ENCODE peak calls at places on chromosome 22, in five cellular contexts. One of them, this sample, is unnamed.

GRCh38 chr22:44245438-44245837 is 64.7 kb downstream of the PARVG start:
- DNase-seq in astrocyte: no peak
- DNase-seq in fibroblast of lung: no peak
- DNase-seq in colonic mucosa: no peak
- DNase-seq in DND-41: no peak
- DNase-seq in this sample: no peak

GRCh38 chr22:21643533-21644357 is 1.6 kb downstream of the SDF2L1 start:
- DNase-seq in astrocyte: no peak
- DNase-seq in DND-41: no peak
- DNase-seq in fibroblast of lung: no peak
- DNase-seq in colonic mucosa: no peak
- DNase-seq in this sample: no peak

GRCh38 chr22:23997092-23997491 is 8.2 kb downstream of the GSTT4 start:
- DNase-seq in astrocyte: no peak
- DNase-seq in colonic mucosa: no peak
- DNase-seq in fibroblast of lung: no peak
- DNase-seq in DND-41: no peak
- DNase-seq in this sample: no peak

GRCh38 chr22:21996175-21996574 is 13.6 kb upstream of the TOP3B start:
- DNase-seq in colonic mucosa: no peak
- DNase-seq in fibroblast of lung: no peak
- DNase-seq in astrocyte: no peak
- DNase-seq in DND-41: no peak
- DNase-seq in this sample: no peak

GRCh38 chr22:43711681-43712080 is 100.4 kb downstream of the EFCAB6 start:
- DNase-seq in DND-41: no peak
- DNase-seq in fibroblast of lung: no peak
- DNase-seq in astrocyte: no peak
- DNase-seq in colonic mucosa: no peak
- DNase-seq in this sample: no peak

GRCh38 chr22:39651783-39652058 is 81.2 kb downstream of the CACNA1I start:
- DNase-seq in fibroblast of lung: no peak
- DNase-seq in colonic mucosa: no peak
- DNase-seq in astrocyte: no peak
- DNase-seq in DND-41: no peak
- DNase-seq in this sample: no peak

GRCh38 chr22:37932821-37933578 is 20.4 kb downstream of the C22orf23 start:
- DNase-seq in astrocyte: no peak
- DNase-seq in DND-41: no peak
- DNase-seq in colonic mucosa: no peak
- DNase-seq in fibroblast of lung: no peak
- DNase-seq in this sample: no peak

GRCh38 chr22:35140879-35141745 is 75.2 kb downstream of the ISX start:
- DNase-seq in fibroblast of lung: no peak
- DNase-seq in colonic mucosa: peak; percentile 82
- DNase-seq in astrocyte: no peak
- DNase-seq in DND-41: no peak
- DNase-seq in this sample: no peak

GRCh38 chr22:23237201-23237798 is 57.0 kb downstream of the BCR start:
- DNase-seq in astrocyte: peak; percentile 53
- DNase-seq in fibroblast of lung: peak; percentile 67
- DNase-seq in colonic mucosa: no peak
- DNase-seq in DND-41: no peak
- DNase-seq in this sample: no peak

GRCh38 chr22:19932367-19933206 is 9.0 kb upstream of the COMT start:
- DNase-seq in colonic mucosa: no peak
- DNase-seq in DND-41: no peak
- DNase-seq in fibroblast of lung: no peak
- DNase-seq in astrocyte: no peak
- DNase-seq in this sample: no peak

GRCh38 chr22:30880847-30881246 is 87.7 kb downstream of the MORC2 start:
- DNase-seq in DND-41: no peak
- DNase-seq in astrocyte: no peak
- DNase-seq in colonic mucosa: no peak
- DNase-seq in fibroblast of lung: no peak
- DNase-seq in this sample: no peak

GRCh38 chr22:23774922-23775436 is 2.3 kb downstream of the MMP11 start:
- DNase-seq in astrocyte: peak; percentile 65
- DNase-seq in fibroblast of lung: peak; percentile 76
- DNase-seq in colonic mucosa: no peak
- DNase-seq in DND-41: no peak
- DNase-seq in this sample: no peak

GRCh38 chr22:36323182-36323854 is 64.4 kb downstream of the MYH9 start:
- DNase-seq in colonic mucosa: no peak
- DNase-seq in DND-41: no peak
- DNase-seq in astrocyte: peak; percentile 71
- DNase-seq in fibroblast of lung: peak; percentile 81
- DNase-seq in this sample: no peak
- H3K4me1 ChIP-seq in colonic mucosa: peaks cover 13% of the 10 kb centered on the region
- H3K4me1 ChIP-seq in DND-41: peaks cover 2% of the 10 kb centered on the region
- H3K4me1 ChIP-seq in astrocyte: peaks cover 53% of the 10 kb centered on the region
- H3K4me1 ChIP-seq in fibroblast of lung: peaks cover 56% of the 10 kb centered on the region
- H3K4me1 ChIP-seq in this sample: peaks cover 13% of the 10 kb centered on the region

GRCh38 chr22:45684169-45684568 is 12.5 kb downstream of the ATXN10 start:
- DNase-seq in fibroblast of lung: peak; percentile 87
- DNase-seq in DND-41: no peak
- DNase-seq in colonic mucosa: no peak
- DNase-seq in astrocyte: peak; percentile 84
- DNase-seq in this sample: no peak
- H3K4me1 ChIP-seq in fibroblast of lung: peaks cover 37% of the 10 kb centered on the region
- H3K4me1 ChIP-seq in DND-41: peaks cover 10% of the 10 kb centered on the region
- H3K4me1 ChIP-seq in colonic mucosa: peaks cover 4% of the 10 kb centered on the region
- H3K4me1 ChIP-seq in astrocyte: peaks cover 97% of the 10 kb centered on the region
- H3K4me1 ChIP-seq in this sample: peaks cover 11% of the 10 kb centered on the region

DNA sequence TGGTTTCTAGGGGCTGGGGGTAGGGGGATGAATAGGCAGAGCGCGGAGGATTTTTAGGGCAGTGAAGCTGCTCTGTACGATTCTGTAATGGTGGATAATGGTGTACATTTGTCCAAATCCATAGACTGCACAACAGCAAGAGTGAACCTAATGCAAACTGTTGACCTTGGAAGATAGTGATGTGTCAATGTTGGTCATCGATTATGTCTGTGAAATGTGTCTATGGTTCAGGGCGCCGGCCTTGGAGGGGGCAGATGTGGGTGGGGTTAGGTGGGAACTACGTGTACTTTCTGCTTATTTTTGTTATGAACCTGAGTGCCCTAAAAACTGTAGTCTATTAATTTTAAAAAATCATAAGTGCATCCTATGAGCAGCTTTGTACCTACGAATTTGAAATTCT is 425.1 kb downstream of the TBC1D22A start:
- DNase-seq in astrocyte: no peak
- DNase-seq in DND-41: no peak
- DNase-seq in colonic mucosa: no peak
- DNase-seq in fibroblast of lung: no peak
- DNase-seq in this sample: no peak
- H3K4me1 ChIP-seq in astrocyte: no peaks in the 10 kb centered on the region
- H3K4me1 ChIP-seq in DND-41: no peaks in the 10 kb centered on the region
- H3K4me1 ChIP-seq in colonic mucosa: no peaks in the 10 kb centered on the region
- H3K4me1 ChIP-seq in fibroblast of lung: no peaks in the 10 kb centered on the region
- H3K4me1 ChIP-seq in this sample: no peaks in the 10 kb centered on the region

GRCh38 chr22:46353483-46354105 is 18.1 kb downstream of the TRMU start:
- DNase-seq in astrocyte: no peak
- DNase-seq in colonic mucosa: no peak
- DNase-seq in fibroblast of lung: peak; percentile 22
- DNase-seq in DND-41: no peak
- DNase-seq in this sample: no peak

GRCh38 chr22:46355369-46355995 is 20.0 kb downstream of the TRMU start:
- DNase-seq in DND-41: peak; percentile 72
- DNase-seq in colonic mucosa: peak; percentile 76
- DNase-seq in fibroblast of lung: peak; percentile 42
- DNase-seq in astrocyte: peak; percentile 30
- DNase-seq in this sample: peak; percentile 41

GRCh38 chr22:46354993-46355305 is 19.4 kb downstream of the TRMU start:
- DNase-seq in colonic mucosa: no peak
- DNase-seq in DND-41: no peak
- DNase-seq in astrocyte: no peak
- DNase-seq in fibroblast of lung: no peak
- DNase-seq in this sample: no peak

GRCh38 chr22:46352691-46353386 is 17.3 kb downstream of the TRMU start:
- DNase-seq in astrocyte: peak; percentile 44
- DNase-seq in DND-41: peak; percentile 42
- DNase-seq in fibroblast of lung: peak; percentile 58
- DNase-seq in colonic mucosa: no peak
- DNase-seq in this sample: no peak

GRCh38 chr22:46354176-46354992 is 18.9 kb downstream of the TRMU start:
- DNase-seq in fibroblast of lung: no peak
- DNase-seq in DND-41: no peak
- DNase-seq in colonic mucosa: no peak
- DNase-seq in astrocyte: no peak
- DNase-seq in this sample: no peak
- H3K4me1 ChIP-seq in fibroblast of lung: no peaks in the 10 kb centered on the region
- H3K4me1 ChIP-seq in DND-41: no peaks in the 10 kb centered on the region
- H3K4me1 ChIP-seq in colonic mucosa: no peaks in the 10 kb centered on the region
- H3K4me1 ChIP-seq in astrocyte: peaks cover 15% of the 10 kb centered on the region
- H3K4me1 ChIP-seq in this sample: no peaks in the 10 kb centered on the region

DNA sequence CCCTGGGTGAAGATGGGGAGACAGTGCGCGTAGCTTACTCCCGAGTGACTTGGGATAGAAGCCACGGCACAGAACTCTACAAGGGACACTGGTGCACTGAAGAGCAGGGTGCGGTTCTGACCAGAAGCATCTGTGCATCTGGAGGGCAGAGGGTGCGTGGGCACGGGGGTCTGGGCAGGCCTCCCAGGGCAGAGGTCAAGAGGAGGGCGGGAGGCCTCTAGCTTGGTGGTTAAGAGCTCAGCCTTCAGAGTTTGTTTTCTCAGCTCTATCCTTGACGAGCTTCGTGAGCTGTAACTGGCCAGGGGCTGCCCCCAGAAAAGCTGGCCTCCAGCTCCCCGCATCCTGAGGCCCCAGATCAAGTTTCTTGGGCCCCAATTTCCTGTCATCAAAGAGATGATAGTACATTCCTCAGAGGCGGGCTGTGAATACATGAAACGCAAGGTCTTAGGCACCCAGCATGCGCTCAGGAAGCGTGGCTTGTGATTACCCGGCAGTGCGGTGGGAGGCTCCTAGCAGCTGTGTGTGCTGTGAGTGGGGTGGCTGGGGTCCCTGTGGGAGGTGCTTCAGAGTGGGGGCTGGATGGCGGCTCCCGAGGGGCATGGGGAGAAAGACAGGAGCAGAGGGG is 6.0 kb upstream of the BID start:
- DNase-seq in fibroblast of lung: no peak
- DNase-seq in colonic mucosa: no peak
- DNase-seq in DND-41: peak; percentile 83
- DNase-seq in astrocyte: no peak
- DNase-seq in this sample: peak; percentile 12
- H3K4me1 ChIP-seq in fibroblast of lung: peaks cover 3% of the 10 kb centered on the region
- H3K4me1 ChIP-seq in colonic mucosa: peaks cover 11% of the 10 kb centered on the region
- H3K4me1 ChIP-seq in DND-41: peaks cover 68% of the 10 kb centered on the region
- H3K4me1 ChIP-seq in astrocyte: peaks cover 18% of the 10 kb centered on the region
- H3K4me1 ChIP-seq in this sample: peaks cover 67% of the 10 kb centered on the region

GRCh38 chr22:25399649-25400151 is 164.8 kb upstream of the GRK3 start:
- DNase-seq in DND-41: no peak
- DNase-seq in astrocyte: no peak
- DNase-seq in fibroblast of lung: no peak
- DNase-seq in colonic mucosa: no peak
- DNase-seq in this sample: no peak
- H3K4me1 ChIP-seq in DND-41: peaks cover 38% of the 10 kb centered on the region
- H3K4me1 ChIP-seq in astrocyte: peaks cover 33% of the 10 kb centered on the region
- H3K4me1 ChIP-seq in fibroblast of lung: peaks cover 21% of the 10 kb centered on the region
- H3K4me1 ChIP-seq in colonic mucosa: no peaks in the 10 kb centered on the region
- H3K4me1 ChIP-seq in this sample: peaks cover 28% of the 10 kb centered on the region

GRCh38 chr22:50469377-50470305 is 5.2 kb downstream of the SBF1 start:
- DNase-seq in colonic mucosa: peak; percentile 95
- DNase-seq in astrocyte: peak; percentile 42
- DNase-seq in DND-41: peak; percentile 100
- DNase-seq in fibroblast of lung: peak; percentile 68
- DNase-seq in this sample: peak; percentile 97

GRCh38 chr22:50467773-50468440 is 6.9 kb downstream of the SBF1 start:
- DNase-seq in fibroblast of lung: no peak
- DNase-seq in DND-41: no peak
- DNase-seq in colonic mucosa: no peak
- DNase-seq in astrocyte: no peak
- DNase-seq in this sample: no peak

GRCh38 chr22:50467341-50467740 is 7.5 kb downstream of the SBF1 start:
- DNase-seq in astrocyte: no peak
- DNase-seq in DND-41: no peak
- DNase-seq in colonic mucosa: no peak
- DNase-seq in fibroblast of lung: no peak
- DNase-seq in this sample: no peak

GRCh38 chr22:50470491-50470890 is 4.3 kb downstream of the SBF1 start:
- DNase-seq in fibroblast of lung: no peak
- DNase-seq in colonic mucosa: peak; percentile 71
- DNase-seq in astrocyte: no peak
- DNase-seq in DND-41: peak; percentile 58
- DNase-seq in this sample: peak; percentile 44

DNA sequence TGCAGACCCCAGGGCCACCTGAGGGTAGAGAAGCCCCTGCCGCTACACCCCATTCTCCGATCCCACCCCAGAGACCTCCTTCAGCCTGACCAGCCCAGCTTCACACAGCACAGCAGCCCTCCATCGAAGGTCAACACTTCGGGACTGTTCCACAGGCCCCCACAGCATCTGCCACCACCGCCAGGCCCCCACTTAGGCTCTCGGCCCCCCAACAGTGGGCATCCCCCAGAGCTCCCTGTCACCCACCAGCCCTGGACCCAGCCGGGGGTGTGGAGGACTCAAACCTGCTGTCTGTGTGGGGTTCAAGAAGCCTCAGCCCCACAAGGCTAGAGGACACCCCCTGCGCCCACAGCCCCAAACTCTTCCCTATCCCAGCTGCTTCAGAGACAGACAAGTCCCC is 6.2 kb downstream of the SBF1 start:
- DNase-seq in astrocyte: no peak
- DNase-seq in colonic mucosa: no peak
- DNase-seq in fibroblast of lung: no peak
- DNase-seq in DND-41: no peak
- DNase-seq in this sample: no peak
- H3K4me1 ChIP-seq in astrocyte: peaks cover 26% of the 10 kb centered on the region
- H3K4me1 ChIP-seq in colonic mucosa: peaks cover 41% of the 10 kb centered on the region
- H3K4me1 ChIP-seq in fibroblast of lung: peaks cover 10% of the 10 kb centered on the region
- H3K4me1 ChIP-seq in DND-41: peaks cover 61% of the 10 kb centered on the region
- H3K4me1 ChIP-seq in this sample: peaks cover 55% of the 10 kb centered on the region